ENCODE peak calls at places on chromosomes 11 and 22, in five cellular contexts. One of them, this sample, is unnamed.

GRCh38 chr11:131695889-131696429 is 325.5 kb downstream of the NTM start:
- DNase-seq in MM.1S: no peak
- DNase-seq in activated T-cell treated with anti-CD3 and anti-CD28 coated beads, Interleukin-2, amount 50 U/mL, for 4 hours: no peak
- DNase-seq in aorta: no peak
- DNase-seq in NCI-H1105: no peak
- DNase-seq in this sample: no peak

GRCh38 chr11:60345489-60345888 is 18.4 kb downstream of the MS4A6E start:
- DNase-seq in MM.1S: peak
- DNase-seq in activated T-cell treated with anti-CD3 and anti-CD28 coated beads, Interleukin-2, amount 50 U/mL, for 4 hours: no peak
- DNase-seq in aorta: peak
- DNase-seq in NCI-H1105: peak
- DNase-seq in this sample: no peak

GRCh38 chr11:66818231-66818955 is 24.8 kb upstream of the RCE1 start:
- DNase-seq in MM.1S: no peak
- DNase-seq in activated T-cell treated with anti-CD3 and anti-CD28 coated beads, Interleukin-2, amount 50 U/mL, for 4 hours: no peak
- DNase-seq in aorta: no peak
- DNase-seq in NCI-H1105: no peak
- DNase-seq in this sample: no peak

GRCh38 chr22:39938509-39938908 is 21.7 kb upstream of the TMA7B start:
- DNase-seq in MM.1S: no peak
- DNase-seq in activated T-cell treated with anti-CD3 and anti-CD28 coated beads, Interleukin-2, amount 50 U/mL, for 4 hours: peak
- DNase-seq in aorta: no peak
- DNase-seq in NCI-H1105: no peak
- DNase-seq in this sample: peak

GRCh38 chr11:126485021-126485781 is 129.7 kb downstream of the ST3GAL4 start:
- DNase-seq in MM.1S: no peak
- DNase-seq in activated T-cell treated with anti-CD3 and anti-CD28 coated beads, Interleukin-2, amount 50 U/mL, for 4 hours: no peak
- DNase-seq in aorta: no peak
- DNase-seq in NCI-H1105: no peak
- DNase-seq in this sample: no peak

GRCh38 chr11:64629796-64630562 is 39.0 kb downstream of the SLC22A12 start:
- DNase-seq in MM.1S: no peak
- DNase-seq in activated T-cell treated with anti-CD3 and anti-CD28 coated beads, Interleukin-2, amount 50 U/mL, for 4 hours: no peak
- DNase-seq in aorta: no peak
- DNase-seq in NCI-H1105: no peak
- DNase-seq in this sample: no peak

GRCh38 chr22:45207981-45208664 is 32.6 kb downstream of the KIAA0930 start:
- DNase-seq in MM.1S: no peak
- DNase-seq in activated T-cell treated with anti-CD3 and anti-CD28 coated beads, Interleukin-2, amount 50 U/mL, for 4 hours: no peak
- DNase-seq in aorta: peak
- DNase-seq in NCI-H1105: no peak
- DNase-seq in this sample: no peak

GRCh38 chr11:61392991-61393595 is 706 bp downstream of the TMEM216 start:
- DNase-seq in MM.1S: peak
- DNase-seq in activated T-cell treated with anti-CD3 and anti-CD28 coated beads, Interleukin-2, amount 50 U/mL, for 4 hours: no peak
- DNase-seq in aorta: no peak
- DNase-seq in NCI-H1105: no peak
- DNase-seq in this sample: no peak

GRCh38 chr11:6926208-6927029 is at the start of gene ZNF215:
- DNase-seq in MM.1S: peak
- DNase-seq in activated T-cell treated with anti-CD3 and anti-CD28 coated beads, Interleukin-2, amount 50 U/mL, for 4 hours: peak
- DNase-seq in aorta: peak
- DNase-seq in NCI-H1105: peak
- DNase-seq in this sample: no peak

GRCh38 chr11:122173587-122173986 is 57.6 kb upstream of the BLID start:
- DNase-seq in MM.1S: no peak
- DNase-seq in activated T-cell treated with anti-CD3 and anti-CD28 coated beads, Interleukin-2, amount 50 U/mL, for 4 hours: no peak
- DNase-seq in aorta: no peak
- DNase-seq in NCI-H1105: no peak
- DNase-seq in this sample: no peak

GRCh38 chr11:65850217-65851082 is 7.5 kb downstream of the CFL1 start:
- DNase-seq in MM.1S: no peak
- DNase-seq in activated T-cell treated with anti-CD3 and anti-CD28 coated beads, Interleukin-2, amount 50 U/mL, for 4 hours: no peak
- DNase-seq in aorta: no peak
- DNase-seq in NCI-H1105: no peak
- DNase-seq in this sample: no peak

GRCh38 chr11:93648168-93648567 is 13.3 kb upstream of the CEP295 start:
- DNase-seq in MM.1S: no peak
- DNase-seq in activated T-cell treated with anti-CD3 and anti-CD28 coated beads, Interleukin-2, amount 50 U/mL, for 4 hours: no peak
- DNase-seq in aorta: no peak
- DNase-seq in NCI-H1105: no peak
- DNase-seq in this sample: no peak

GRCh38 chr22:45343143-45343542 is 33.4 kb downstream of the FAM118A start:
- DNase-seq in MM.1S: no peak
- DNase-seq in activated T-cell treated with anti-CD3 and anti-CD28 coated beads, Interleukin-2, amount 50 U/mL, for 4 hours: no peak
- DNase-seq in aorta: no peak
- DNase-seq in NCI-H1105: no peak
- DNase-seq in this sample: no peak

GRCh38 chr11:134360050-134360835 is 28.5 kb downstream of the GLB1L2 start:
- DNase-seq in MM.1S: peak
- DNase-seq in activated T-cell treated with anti-CD3 and anti-CD28 coated beads, Interleukin-2, amount 50 U/mL, for 4 hours: peak
- DNase-seq in aorta: peak
- DNase-seq in NCI-H1105: no peak
- DNase-seq in this sample: peak

GRCh38 chr11:130710022-130710421 is 206.3 kb downstream of the SNX19 start:
- DNase-seq in MM.1S: no peak
- DNase-seq in activated T-cell treated with anti-CD3 and anti-CD28 coated beads, Interleukin-2, amount 50 U/mL, for 4 hours: no peak
- DNase-seq in aorta: no peak
- DNase-seq in NCI-H1105: no peak
- DNase-seq in this sample: no peak

GRCh38 chr11:70747285-70747684 is 349.0 kb downstream of the CTTN start:
- DNase-seq in MM.1S: no peak
- DNase-seq in activated T-cell treated with anti-CD3 and anti-CD28 coated beads, Interleukin-2, amount 50 U/mL, for 4 hours: no peak
- DNase-seq in aorta: no peak
- DNase-seq in NCI-H1105: no peak
- DNase-seq in this sample: no peak

GRCh38 chr11:2896047-2896446 is 10.5 kb upstream of the CDKN1C start:
- DNase-seq in MM.1S: no peak
- DNase-seq in activated T-cell treated with anti-CD3 and anti-CD28 coated beads, Interleukin-2, amount 50 U/mL, for 4 hours: no peak
- DNase-seq in aorta: no peak
- DNase-seq in NCI-H1105: no peak
- DNase-seq in this sample: no peak

GRCh38 chr22:24106385-24107381 is 74.6 kb upstream of the SUSD2 start:
- DNase-seq in MM.1S: peak
- DNase-seq in activated T-cell treated with anti-CD3 and anti-CD28 coated beads, Interleukin-2, amount 50 U/mL, for 4 hours: peak
- DNase-seq in aorta: peak
- DNase-seq in NCI-H1105: no peak
- DNase-seq in this sample: peak

GRCh38 chr11:99325807-99326206 is 305.1 kb downstream of the CNTN5 start:
- DNase-seq in MM.1S: no peak
- DNase-seq in activated T-cell treated with anti-CD3 and anti-CD28 coated beads, Interleukin-2, amount 50 U/mL, for 4 hours: no peak
- DNase-seq in aorta: no peak
- DNase-seq in NCI-H1105: no peak
- DNase-seq in this sample: no peak

GRCh38 chr11:63404536-63404935 is 35.0 kb downstream of the SLC22A9 start:
- DNase-seq in MM.1S: no peak
- DNase-seq in activated T-cell treated with anti-CD3 and anti-CD28 coated beads, Interleukin-2, amount 50 U/mL, for 4 hours: no peak
- DNase-seq in aorta: no peak
- DNase-seq in NCI-H1105: no peak
- DNase-seq in this sample: no peak

GRCh38 chr11:71178076-71178475 is 74.3 kb downstream of the SHANK2 start:
- DNase-seq in MM.1S: no peak
- DNase-seq in activated T-cell treated with anti-CD3 and anti-CD28 coated beads, Interleukin-2, amount 50 U/mL, for 4 hours: no peak
- DNase-seq in aorta: no peak
- DNase-seq in NCI-H1105: no peak
- DNase-seq in this sample: no peak

GRCh38 chr22:29157759-29158535 is 47.7 kb upstream of the EMID1 start:
- DNase-seq in MM.1S: no peak
- DNase-seq in activated T-cell treated with anti-CD3 and anti-CD28 coated beads, Interleukin-2, amount 50 U/mL, for 4 hours: no peak
- DNase-seq in aorta: no peak
- DNase-seq in NCI-H1105: no peak
- DNase-seq in this sample: no peak

GRCh38 chr11:66619080-66619554 is 2.7 kb downstream of the RBM14 start:
- DNase-seq in MM.1S: peak
- DNase-seq in activated T-cell treated with anti-CD3 and anti-CD28 coated beads, Interleukin-2, amount 50 U/mL, for 4 hours: no peak
- DNase-seq in aorta: no peak
- DNase-seq in NCI-H1105: no peak
- DNase-seq in this sample: no peak